ENCODE peak calls at places on chromosomes 2 and 18, in six cellular contexts. M is vagina, Q is IMR-90, P is gastrocnemius medialis, T is stomach, D is tibial nerve. N is an unnamed sample.

GRCh38 chr2:241368643-241369042 is 12.6 kb downstream of the FARP2 start:
- DNase-seq in M (no peak), Q (no peak), P (no peak), T (no peak), D (no peak), N (no peak)

GRCh38 chr2:9112079-9112721 is 94.4 kb upstream of the ASAP2 start:
- DNase-seq in M (no peak), Q (peak), P (no peak), T (peak), D (no peak), N (no peak)

GRCh38 chr18:70295633-70296188 is 6.9 kb downstream of the SOCS6 start:
- DNase-seq in M (no peak), Q (peak), P (no peak), T (no peak), D (no peak), N (no peak)

GRCh38 chr2:169415233-169415748 is 53.0 kb upstream of the LRP2 start:
- DNase-seq in M (no peak), Q (no peak), P (no peak), T (no peak), D (no peak), N (no peak)

GRCh38 chr2:165376571-165376975 is 92.9 kb upstream of the CSRNP3 start:
- DNase-seq in M (no peak), Q (no peak), P (no peak), T (no peak), D (no peak), N (no peak)

GRCh38 chr2:86274918-86275275 is 62.5 kb downstream of the REEP1 start:
- DNase-seq in M (no peak), Q (peak), P (peak), T (peak), D (no peak), N (no peak)

GRCh38 chr18:3061581-3062416 is 48.9 kb upstream of the LPIN2 start:
- DNase-seq in M (no peak), Q (peak), P (no peak), T (no peak), D (no peak), N (no peak)

GRCh38 chr18:48629730-48630324 is 91.0 kb downstream of the CTIF start:
- DNase-seq in M (no peak), Q (peak), P (no peak), T (no peak), D (no peak), N (no peak)

GRCh38 chr2:102592601-102593000 is 26.8 kb upstream of the SLC9A2 start:
- DNase-seq in M (no peak), Q (peak), P (no peak), T (peak), D (no peak), N (no peak)

GRCh38 chr2:120539937-120540718 is 194.2 kb downstream of the INHBB start:
- DNase-seq in M (no peak), Q (peak), P (peak), T (no peak), D (no peak), N (peak)

GRCh38 chr2:147588191-147588590 is 256.6 kb upstream of the ACVR2A start:
- DNase-seq in M (no peak), Q (peak), P (no peak), T (no peak), D (no peak), N (no peak)

GRCh38 chr2:21452678-21453077 is 328.9 kb downstream of the TDRD15 start:
- DNase-seq in M (no peak), Q (no peak), P (no peak), T (no peak), D (no peak), N (no peak)

GRCh38 chr2:219499555-219499954 is 864 bp downstream of the GMPPA start:
- DNase-seq in M (no peak), Q (no peak), P (no peak), T (no peak), D (no peak), N (no peak)

GRCh38 chr2:72316774-72317173 is 169.1 kb upstream of the CYP26B1 start:
- DNase-seq in M (no peak), Q (no peak), P (no peak), T (no peak), D (no peak), N (no peak)

GRCh38 chr2:15702452-15702851 is 110.8 kb downstream of the DDX1 start:
- DNase-seq in M (no peak), Q (no peak), P (no peak), T (no peak), D (no peak), N (no peak)

GRCh38 chr2:72204156-72204781 is 56.6 kb upstream of the CYP26B1 start:
- DNase-seq in M (no peak), Q (peak), P (no peak), T (no peak), D (no peak), N (no peak)

GRCh38 chr18:62523255-62523588 is 397 bp downstream of the ZCCHC2 start:
- DNase-seq in M (no peak), Q (no peak), P (no peak), T (no peak), D (no peak), N (no peak)

GRCh38 chr2:20661028-20661980 is 5.6 kb upstream of the GDF7 start:
- DNase-seq in M (no peak), Q (peak), P (peak), T (peak), D (peak), N (peak)

GRCh38 chr2:73907840-73908452 is 15.1 kb downstream of the ACTG2 start:
- DNase-seq in M (peak), Q (peak), P (no peak), T (no peak), D (no peak), N (peak)

GRCh38 chr2:136117909-136118818 is at the start of gene CXCR4:
- DNase-seq in M (no peak), Q (peak), P (peak), T (peak), D (peak), N (peak)
- TF ChIP-seq POLR2A in M (no peak), Q (no peak), P (peak), T (no peak), D (no peak), N (no peak)

GRCh38 chr18:217532-218334 is 50.1 kb downstream of the THOC1 start:
- DNase-seq in M (no peak), Q (no peak), P (no peak), T (no peak), D (no peak), N (no peak)
- TF ChIP-seq POLR2A in M (no peak), Q (no peak), P (no peak), T (no peak), D (no peak), N (no peak)

GRCh38 chr2:99158599-99158998 is 3.8 kb downstream of the LIPT1 start:
- DNase-seq in M (no peak), Q (no peak), P (no peak), T (no peak), D (no peak), N (no peak)

GRCh38 chr2:99153921-99154604 is 679 bp downstream of the TSGA10 start:
- DNase-seq in M (no peak), Q (peak), P (peak), T (no peak), D (no peak), N (no peak)

GRCh38 chr2:99156901-99157300 is 2.1 kb downstream of the LIPT1 start:
- DNase-seq in M (no peak), Q (no peak), P (no peak), T (no peak), D (no peak), N (no peak)

GRCh38 chr2:99152181-99152580 is 2.6 kb downstream of the TSGA10 start:
- DNase-seq in M (no peak), Q (no peak), P (no peak), T (no peak), D (no peak), N (no peak)

DNA sequence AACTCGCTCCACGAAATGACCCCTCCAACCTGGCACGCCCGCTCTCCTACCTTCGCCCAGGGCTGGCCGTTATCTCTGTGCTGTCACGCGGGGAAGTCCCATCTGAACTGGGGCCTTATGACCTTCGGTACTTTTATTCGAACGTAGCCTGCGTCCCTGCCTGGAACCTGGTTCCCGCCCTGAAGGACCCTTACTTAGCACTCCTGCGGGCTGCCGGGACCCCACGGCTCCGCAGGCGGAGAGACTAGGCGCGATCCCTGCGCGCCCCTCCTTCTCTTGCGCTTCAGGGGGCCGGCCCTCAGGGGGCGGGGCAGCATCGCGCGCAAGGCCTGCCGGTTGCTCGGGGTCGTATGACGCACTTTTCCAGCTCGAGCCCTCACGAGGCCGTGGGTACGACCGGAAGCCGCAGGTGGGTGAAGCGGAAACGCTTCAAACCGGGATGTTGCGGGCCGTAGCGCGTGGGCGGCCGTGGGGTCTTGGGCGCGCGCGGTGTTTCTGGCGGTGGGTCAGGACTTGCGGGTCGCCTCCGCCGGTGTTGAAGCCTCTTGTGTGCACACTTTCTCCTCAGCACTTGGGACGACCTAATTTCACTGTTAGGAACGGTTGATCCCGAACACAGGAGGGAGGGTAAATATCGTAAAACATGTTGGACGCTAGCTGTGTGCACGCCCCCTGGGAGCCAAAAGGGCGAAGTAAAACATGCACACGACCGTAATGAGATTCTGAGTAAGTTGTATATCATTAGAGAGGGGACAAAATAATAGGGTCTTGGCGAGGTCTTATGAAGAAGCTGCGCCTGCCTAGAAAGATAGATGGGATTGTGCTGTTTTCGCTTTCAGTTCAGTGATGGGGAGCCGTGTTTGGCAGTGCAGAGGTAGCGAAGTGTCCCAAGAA is at the start of the genes LIPT1 and TSGA10:
- DNase-seq in M (no peak), Q (peak), P (peak), T (peak), D (peak), N (peak)
- TF ChIP-seq POLR2A in M (no peak), Q (peak), P (peak), T (peak), D (peak), N (no peak)

GRCh38 chr2:181164699-181165098 is 184.3 kb downstream of the UBE2E3 start:
- DNase-seq in M (no peak), Q (no peak), P (no peak), T (no peak), D (no peak), N (no peak)

GRCh38 chr2:181158453-181158852 is 178.0 kb downstream of the UBE2E3 start:
- DNase-seq in M (no peak), Q (peak), P (no peak), T (no peak), D (no peak), N (no peak)

GRCh38 chr2:181165199-181165868 is 184.9 kb downstream of the UBE2E3 start:
- DNase-seq in M (no peak), Q (no peak), P (no peak), T (no peak), D (no peak), N (no peak)

GRCh38 chr2:181163139-181163538 is 182.7 kb downstream of the UBE2E3 start:
- DNase-seq in M (no peak), Q (no peak), P (no peak), T (no peak), D (no peak), N (no peak)

GRCh38 chr2:181161615-181162014 is 181.2 kb downstream of the UBE2E3 start:
- DNase-seq in M (no peak), Q (no peak), P (no peak), T (no peak), D (no peak), N (no peak)
- TF ChIP-seq POLR2A in M (no peak), Q (no peak), P (no peak), T (no peak), D (no peak), N (no peak)

GRCh38 chr2:46982356-46983064 is 66.9 kb upstream of the MCFD2 start:
- DNase-seq in M (no peak), Q (no peak), P (no peak), T (no peak), D (no peak), N (no peak)
- TF ChIP-seq POLR2A in M (no peak), Q (no peak), P (no peak), T (no peak), D (no peak), N (no peak)

GRCh38 chr2:97663962-97664635 is at the start of gene ACTR1B:
- DNase-seq in M (no peak), Q (peak), P (peak), T (peak), D (peak), N (peak)
- TF ChIP-seq POLR2A in M (peak), Q (peak), P (peak), T (peak), D (peak), N (peak)

GRCh38 chr2:227616631-227617030 is 667 bp upstream of the SCYGR4 start:
- DNase-seq in M (no peak), Q (no peak), P (no peak), T (no peak), D (no peak), N (no peak)
- TF ChIP-seq POLR2A in M (no peak), Q (no peak), P (no peak), T (no peak), D (no peak), N (no peak)

GRCh38 chr2:106189325-106189724 is 4.8 kb downstream of the UXS1 start:
- DNase-seq in M (no peak), Q (no peak), P (no peak), T (no peak), D (no peak), N (no peak)
- TF ChIP-seq POLR2A in M (no peak), Q (no peak), P (no peak), T (no peak), D (no peak), N (no peak)